ENCODE peak calls at places on chromosomes 11 and 22, in seven cellular contexts. P, V, Q, I, D, U and N are unnamed samples.

GRCh38 chr11:118996926-118997626 is 862 bp upstream of the CENATAC start:
- DNase-seq in P (peak), V (no peak), Q (peak), I (peak), D (no peak), U (peak), N (no peak)

GRCh38 chr22:37259540-37260029 is 15.5 kb upstream of the RAC2 start:
- DNase-seq in P (peak), V (peak), Q (peak), I (peak), D (no peak), U (peak), N (peak)

GRCh38 chr22:33109532-33110148 is 51.5 kb upstream of the SYN3 start:
- DNase-seq in P (no peak), V (no peak), Q (no peak), I (no peak), D (no peak), U (no peak), N (no peak)

GRCh38 chr22:32858121-32858703 is 56.7 kb downstream of the TIMP3 start:
- DNase-seq in P (no peak), V (no peak), Q (no peak), I (no peak), D (no peak), U (no peak), N (no peak)

GRCh38 chr11:78319453-78319955 is 98.1 kb downstream of the GAB2 start:
- DNase-seq in P (no peak), V (no peak), Q (no peak), I (no peak), D (no peak), U (no peak), N (peak)

GRCh38 chr22:17035246-17035645 is 27.2 kb upstream of the GAB4 start:
- DNase-seq in P (no peak), V (no peak), Q (no peak), I (no peak), D (no peak), U (peak), N (no peak)

GRCh38 chr22:18104566-18104965 is 6.0 kb upstream of the TUBA8 start:
- DNase-seq in P (no peak), V (no peak), Q (peak), I (no peak), D (no peak), U (no peak), N (no peak)

GRCh38 chr11:18721576-18722292 is 4.3 kb downstream of the IGSF22 start:
- DNase-seq in P (peak), V (peak), Q (peak), I (peak), D (no peak), U (peak), N (peak)

GRCh38 chr11:67136156-67136555 is 17.1 kb downstream of the KDM2A start:
- DNase-seq in P (no peak), V (no peak), Q (no peak), I (no peak), D (no peak), U (no peak), N (no peak)

GRCh38 chr11:9573775-9574555 is 495 bp downstream of the WEE1 start:
- DNase-seq in P (peak), V (no peak), Q (no peak), I (no peak), D (no peak), U (no peak), N (peak)

GRCh38 chr22:21054046-21054713 is 8.4 kb downstream of the LRRC74B start:
- DNase-seq in P (no peak), V (no peak), Q (no peak), I (no peak), D (no peak), U (no peak), N (no peak)

GRCh38 chr11:100585728-100586127 is 101.4 kb upstream of the ARHGAP42 start:
- DNase-seq in P (no peak), V (no peak), Q (no peak), I (no peak), D (no peak), U (no peak), N (no peak)

GRCh38 chr11:114340311-114341131 is 44.3 kb downstream of the NNMT start:
- DNase-seq in P (peak), V (peak), Q (peak), I (peak), D (peak), U (peak), N (peak)

GRCh38 chr22:21632237-21632895 is at the start of gene CCDC116:
- DNase-seq in P (peak), V (no peak), Q (peak), I (peak), D (no peak), U (no peak), N (no peak)

GRCh38 chr11:2268911-2269600 is 1.3 kb downstream of the ASCL2 start:
- DNase-seq in P (peak), V (no peak), Q (no peak), I (peak), D (no peak), U (peak), N (peak)

GRCh38 chr11:2267871-2268825 is 2.2 kb downstream of the ASCL2 start:
- DNase-seq in P (no peak), V (no peak), Q (no peak), I (peak), D (no peak), U (no peak), N (no peak)

GRCh38 chr11:2270322-2271076 is at the start of gene ASCL2:
- DNase-seq in P (peak), V (no peak), Q (no peak), I (peak), D (no peak), U (peak), N (peak)

GRCh38 chr11:2271077-2271326 is 614 bp upstream of the ASCL2 start:
- DNase-seq in P (peak), V (no peak), Q (no peak), I (peak), D (no peak), U (no peak), N (peak)

DNA sequence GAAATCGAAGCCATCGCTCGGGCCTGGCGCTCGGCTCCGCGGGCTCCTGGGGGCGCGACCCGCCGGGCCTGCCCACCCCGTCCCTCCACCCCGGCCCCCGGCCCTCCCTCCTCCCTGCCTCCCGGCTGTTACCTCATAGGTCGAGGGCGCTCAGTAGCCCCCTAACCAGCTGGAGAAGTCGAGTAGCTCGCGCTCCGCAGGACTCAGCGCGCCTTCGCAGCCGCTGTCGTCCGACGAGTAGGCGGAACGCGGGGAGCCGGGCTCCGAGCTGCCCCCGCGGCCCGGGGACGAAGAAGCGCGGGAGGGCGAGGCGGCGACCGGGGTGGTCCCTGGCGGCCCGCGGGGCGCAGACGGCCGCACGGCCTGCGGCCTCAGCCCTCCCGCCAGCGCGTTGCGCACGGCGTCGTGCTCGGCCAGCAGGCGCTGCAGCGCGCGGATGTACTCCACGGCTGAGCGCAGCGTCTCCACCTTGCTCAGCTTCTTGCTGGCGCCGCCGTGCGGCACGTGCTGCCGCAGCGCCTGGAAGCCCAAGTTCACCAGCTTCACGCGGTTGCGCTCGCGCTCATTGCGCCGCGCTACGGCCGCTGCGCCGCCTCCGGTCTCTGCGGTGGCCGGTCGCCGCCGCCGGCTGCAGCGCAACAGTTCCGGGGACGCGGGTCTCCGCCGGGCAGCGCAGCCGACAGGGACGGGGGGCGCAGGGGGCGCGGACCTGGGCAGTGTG is 627 bp downstream of the ASCL2 start:
- DNase-seq in P (peak), V (no peak), Q (peak), I (peak), D (no peak), U (peak), N (peak)
- TF ChIP-seq EZH2 in P (no peak), V (no peak), Q (no peak), I (no peak), D (no peak), U (no peak), N (no peak)

GRCh38 chr11:2744166-2744565 is 44.4 kb upstream of the KCNQ1OT1 start:
- DNase-seq in P (no peak), V (no peak), Q (no peak), I (no peak), D (no peak), U (peak), N (no peak)
- TF ChIP-seq EZH2 in P (no peak), V (no peak), Q (no peak), I (no peak), D (no peak), U (no peak), N (no peak)

GRCh38 chr11:64722141-64723050 is 601 bp downstream of the NRXN2 start:
- DNase-seq in P (no peak), V (no peak), Q (no peak), I (peak), D (no peak), U (no peak), N (no peak)
- TF ChIP-seq EZH2 in P (no peak), V (no peak), Q (no peak), I (peak), D (no peak), U (no peak), N (no peak)

GRCh38 chr22:38842512-38843200 is 1.2 kb downstream of the NPTXR start:
- DNase-seq in P (peak), V (no peak), Q (no peak), I (no peak), D (no peak), U (no peak), N (no peak)

GRCh38 chr22:38843716-38844660 is at the start of gene NPTXR:
- DNase-seq in P (peak), V (no peak), Q (peak), I (peak), D (no peak), U (no peak), N (peak)

GRCh38 chr22:38844661-38845367 is 986 bp upstream of the NPTXR start:
- DNase-seq in P (no peak), V (no peak), Q (no peak), I (no peak), D (no peak), U (no peak), N (no peak)

GRCh38 chr22:38841635-38842034 is 2.2 kb downstream of the NPTXR start:
- DNase-seq in P (no peak), V (no peak), Q (no peak), I (no peak), D (no peak), U (no peak), N (no peak)

DNA sequence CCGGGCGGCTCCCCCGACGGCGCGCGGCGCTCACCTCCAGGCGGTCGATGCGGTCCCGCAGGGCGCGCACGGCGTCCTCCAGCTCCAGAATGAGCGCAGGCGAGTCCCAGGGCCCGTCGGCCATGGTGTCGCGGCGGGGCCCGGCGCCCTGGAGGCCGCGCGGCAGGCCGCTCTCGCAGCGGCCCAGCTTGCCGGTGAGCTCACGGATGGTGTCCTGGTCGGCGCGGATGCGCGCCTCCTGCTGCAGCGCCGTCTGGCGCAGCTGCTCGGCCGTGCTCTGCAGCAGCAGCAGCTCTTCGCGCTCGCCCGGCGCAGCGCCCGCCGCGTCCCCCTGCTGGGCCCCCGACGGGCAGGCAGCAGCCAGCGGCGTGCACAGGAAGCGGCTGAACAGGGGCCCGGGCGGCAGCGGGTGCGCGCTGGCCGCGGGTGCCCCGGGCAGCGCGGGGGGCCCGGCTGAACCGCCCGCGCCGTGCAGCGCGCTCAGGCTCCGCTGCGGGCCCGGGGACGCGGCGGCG is 570 bp downstream of the NPTXR start:
- DNase-seq in P (peak), V (no peak), Q (peak), I (peak), D (no peak), U (peak), N (peak)
- TF ChIP-seq EZH2 in P (no peak), V (no peak), Q (no peak), I (no peak), D (no peak), U (no peak), N (no peak)

DNA sequence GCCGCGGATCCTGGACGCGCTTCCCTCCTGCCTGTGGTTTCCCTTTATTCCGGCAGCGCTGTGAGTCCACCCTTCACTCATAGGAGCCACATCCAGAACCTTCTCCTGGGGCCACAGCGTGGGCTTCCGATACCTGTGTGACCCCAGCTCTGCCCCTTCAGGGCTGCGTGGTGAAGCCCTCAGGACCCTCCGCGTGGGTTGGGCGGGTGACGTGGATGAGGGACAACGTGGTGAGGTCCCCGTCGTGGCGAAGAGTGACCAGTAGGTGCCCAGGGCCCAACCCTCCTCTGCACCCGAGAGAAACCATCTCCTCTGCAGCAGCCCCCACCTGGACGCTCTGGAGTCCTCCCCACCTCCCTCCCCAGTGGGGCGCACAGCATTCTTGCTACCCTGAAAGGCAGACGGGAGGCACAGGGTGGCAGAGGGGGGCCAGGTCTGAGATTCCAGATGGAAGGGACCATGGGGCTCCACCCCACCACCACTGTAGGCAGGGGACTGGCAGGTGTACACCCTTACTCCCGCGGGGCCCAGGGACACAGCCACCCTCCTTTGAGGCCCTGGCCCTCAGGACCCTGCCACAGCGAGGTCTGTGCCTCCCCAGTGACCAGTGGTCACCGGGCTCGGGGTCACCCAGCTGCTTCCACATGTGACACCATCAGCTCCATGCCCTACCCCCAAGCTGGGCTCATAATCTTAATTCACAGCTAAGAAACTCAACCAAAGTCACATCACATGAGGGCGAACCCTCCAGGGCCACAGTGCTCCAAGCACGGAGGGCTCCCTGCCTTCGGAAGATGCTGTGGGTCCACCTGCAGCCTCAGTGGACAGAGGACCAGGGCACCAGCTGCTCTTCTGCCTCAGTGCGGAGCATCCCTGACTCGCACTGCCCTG is 3.4 kb upstream of the ZBED4 start:
- DNase-seq in P (no peak), V (no peak), Q (no peak), I (no peak), D (no peak), U (no peak), N (no peak)
- TF ChIP-seq EZH2 in P (no peak), V (no peak), Q (no peak), I (peak), D (no peak), U (peak), N (no peak)

GRCh38 chr11:14644396-14645246 is 1.0 kb downstream of the PDE3B start:
- DNase-seq in P (peak), V (peak), Q (peak), I (peak), D (no peak), U (peak), N (peak)
- TF ChIP-seq EZH2 in P (no peak), V (no peak), Q (no peak), I (peak), D (no peak), U (peak), N (no peak)

DNA sequence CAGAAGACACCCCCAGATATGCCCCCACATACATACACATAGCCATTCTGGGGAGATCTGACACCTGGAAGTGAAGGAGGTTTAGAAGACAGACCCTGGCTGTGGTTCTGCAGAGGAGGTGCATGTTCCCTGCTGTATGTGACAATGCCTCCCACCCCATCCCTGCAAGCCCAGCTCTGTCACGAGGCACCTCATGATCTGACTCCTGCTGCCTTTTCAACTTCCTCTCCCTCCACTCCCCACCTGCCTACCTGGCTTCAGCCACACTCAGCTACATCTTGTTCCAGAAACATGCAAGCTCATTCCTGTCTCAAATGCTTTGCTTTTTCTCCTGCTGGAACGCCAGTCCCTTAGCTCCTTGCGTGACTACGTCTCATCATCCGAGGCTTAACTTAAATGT is 114.6 kb downstream of the FEZ1 start:
- DNase-seq in P (no peak), V (no peak), Q (no peak), I (no peak), D (no peak), U (no peak), N (no peak)
- TF ChIP-seq EZH2 in P (no peak), V (no peak), Q (no peak), I (no peak), D (no peak), U (no peak), N (no peak)